ENCODE peak calls at places on chromosomes 2 and 18, in seven cellular contexts. E is NCI-H1105; U is DMS79; J is stimulated activated CD4-positive, alpha-beta T cell treated with anti-CD3 and anti-CD28 coated beads, Interleukin-4, amount 100 ng/mL, for 1 hour; O is GM10248; W is LHCN-M2; I is mesothelial cell of epicardium. Y is an unnamed sample.

GRCh38 chr2:235204923-235205322 is 253.1 kb downstream of the SH3BP4 start:
- DNase-seq in E (no peak), U (no peak), J (no peak), O (no peak), W (no peak), I (no peak), Y (no peak)

GRCh38 chr2:191728710-191729597 is 51.0 kb downstream of the NABP1 start:
- DNase-seq in E (no peak), U (no peak), J (no peak), O (no peak), W (peak), I (no peak), Y (no peak)

GRCh38 chr2:53969285-53970094 is 1.3 kb downstream of the PSME4 start:
- DNase-seq in E (peak), U (no peak), J (no peak), O (peak), W (peak), I (no peak), Y (no peak)

GRCh38 chr2:238726670-238727584 is 121.0 kb upstream of the TWIST2 start:
- DNase-seq in E (no peak), U (no peak), J (no peak), O (no peak), W (no peak), I (no peak), Y (no peak)

GRCh38 chr2:102226612-102227351 is 40.0 kb downstream of the IL1RL2 start:
- DNase-seq in E (no peak), U (no peak), J (no peak), O (no peak), W (peak), I (no peak), Y (no peak)

GRCh38 chr2:134231296-134231964 is 22.4 kb upstream of the MGAT5 start:
- DNase-seq in E (no peak), U (no peak), J (no peak), O (no peak), W (no peak), I (no peak), Y (no peak)

GRCh38 chr18:77486985-77487384 is 237.3 kb downstream of the GALR1 start:
- DNase-seq in E (no peak), U (no peak), J (no peak), O (no peak), W (peak), I (no peak), Y (no peak)

GRCh38 chr2:6826081-6826913 is 39.4 kb downstream of the CMPK2 start:
- DNase-seq in E (no peak), U (no peak), J (peak), O (peak), W (peak), I (no peak), Y (peak)

GRCh38 chr18:50356036-50356945 is 18.6 kb upstream of the SKA1 start:
- DNase-seq in E (no peak), U (no peak), J (no peak), O (peak), W (peak), I (no peak), Y (no peak)

GRCh38 chr18:31424383-31424988 is 23.1 kb upstream of the DSG3 start:
- DNase-seq in E (no peak), U (no peak), J (no peak), O (peak), W (no peak), I (no peak), Y (no peak)

GRCh38 chr2:216643986-216644662 is 10.9 kb downstream of the IGFBP2 start:
- DNase-seq in E (no peak), U (no peak), J (no peak), O (no peak), W (no peak), I (no peak), Y (no peak)

GRCh38 chr2:226701052-226701451 is 98.6 kb downstream of the IRS1 start:
- DNase-seq in E (no peak), U (no peak), J (no peak), O (no peak), W (peak), I (no peak), Y (no peak)

GRCh38 chr2:39834426-39834825 is 55.4 kb upstream of the THUMPD2 start:
- DNase-seq in E (no peak), U (no peak), J (no peak), O (no peak), W (no peak), I (no peak), Y (no peak)

GRCh38 chr2:153433403-153433802 is 45.2 kb downstream of the RPRM start:
- DNase-seq in E (no peak), U (no peak), J (no peak), O (no peak), W (no peak), I (no peak), Y (no peak)